ENCODE peak calls at places on chromosomes 1 and 21, in eight cellular contexts. W is left lung, S is lung, I is left ventricle myocardium inferior, U is pancreas, Z is mesenchymal stem cell, Q is body of pancreas, Y is uterus. H is an unnamed sample. For H3K4me1, the result is how much of the 10 kb centered on the place peaks cover.

GRCh38 chr1:229224308-229224707 is 46.6 kb upstream of the RAB4A start:
- DNase-seq in Z (peak), W (no peak), I (no peak), U (no peak), Q (no peak), S (no peak), Y (no peak), H (no peak)

GRCh38 chr1:192632641-192633532 is 3.1 kb upstream of the RGS13 start:
- DNase-seq in W (no peak), Q (no peak), U (no peak), Y (no peak), Z (no peak), I (no peak), S (no peak), H (no peak)

GRCh38 chr1:85454214-85454613 is 10.7 kb downstream of the DDAH1 start:
- DNase-seq in Z (no peak), S (no peak), Q (no peak), I (no peak), Y (no peak), U (no peak), W (no peak), H (no peak)

GRCh38 chr1:167676205-167676915 is 45.4 kb upstream of the MPZL1 start:
- DNase-seq in W (no peak), Z (no peak), I (no peak), Q (no peak), S (no peak), Y (no peak), U (no peak), H (peak)

GRCh38 chr1:193181985-193182384 is 4.4 kb downstream of the B3GALT2 start:
- DNase-seq in S (no peak), Y (no peak), Q (no peak), Z (no peak), I (no peak), U (no peak), W (no peak), H (no peak)

GRCh38 chr1:162835157-162835899 is 25.6 kb downstream of the CCDC190 start:
- DNase-seq in Q (no peak), Y (no peak), S (no peak), I (no peak), Z (no peak), W (no peak), U (no peak), H (no peak)

GRCh38 chr1:224662870-224663269 is 46.8 kb downstream of the CNIH3 start:
- DNase-seq in Y (no peak), S (no peak), Z (no peak), I (no peak), Q (no peak), W (no peak), U (no peak), H (no peak)

GRCh38 chr1:181161170-181161870 is 72.8 kb downstream of the IER5 start:
- DNase-seq in Q (no peak), I (no peak), W (no peak), Z (no peak), S (no peak), U (no peak), Y (no peak), H (no peak)

GRCh38 chr1:154463512-154463990 is 38.5 kb upstream of the TDRD10 start:
- DNase-seq in Q (no peak), Y (no peak), I (no peak), Z (no peak), S (no peak), W (no peak), U (no peak), H (peak)

GRCh38 chr1:235409045-235409820 is 42.0 kb downstream of the TBCE start:
- DNase-seq in Q (no peak), I (no peak), U (no peak), Y (no peak), Z (no peak), S (no peak), W (no peak), H (no peak)

GRCh38 chr21:45254557-45254930 is 33.2 kb downstream of the POFUT2 start:
- DNase-seq in W (no peak), I (no peak), Y (no peak), Z (no peak), S (no peak), Q (no peak), U (no peak), H (no peak)

GRCh38 chr1:175174273-175174672 is 18.3 kb downstream of the KIAA0040 start:
- DNase-seq in S (no peak), Y (no peak), W (no peak), Z (no peak), Q (no peak), I (no peak), U (no peak), H (no peak)
- H3K4me1 ChIP-seq in S (under half), Y (under half), W (under half), Z (under half), Q (under half), I (half or more), U (under half), H (under half)

GRCh38 chr1:212670301-212670700 is 29.3 kb downstream of the BATF3 start:
- DNase-seq in S (no peak), Z (no peak), Q (no peak), Y (no peak), U (no peak), W (no peak), I (no peak), H (no peak)
- H3K4me1 ChIP-seq in S (under half), Z (under half), Q (under half), Y (under half), U (under half), W (half or more), I (under half), H (under half)

DNA sequence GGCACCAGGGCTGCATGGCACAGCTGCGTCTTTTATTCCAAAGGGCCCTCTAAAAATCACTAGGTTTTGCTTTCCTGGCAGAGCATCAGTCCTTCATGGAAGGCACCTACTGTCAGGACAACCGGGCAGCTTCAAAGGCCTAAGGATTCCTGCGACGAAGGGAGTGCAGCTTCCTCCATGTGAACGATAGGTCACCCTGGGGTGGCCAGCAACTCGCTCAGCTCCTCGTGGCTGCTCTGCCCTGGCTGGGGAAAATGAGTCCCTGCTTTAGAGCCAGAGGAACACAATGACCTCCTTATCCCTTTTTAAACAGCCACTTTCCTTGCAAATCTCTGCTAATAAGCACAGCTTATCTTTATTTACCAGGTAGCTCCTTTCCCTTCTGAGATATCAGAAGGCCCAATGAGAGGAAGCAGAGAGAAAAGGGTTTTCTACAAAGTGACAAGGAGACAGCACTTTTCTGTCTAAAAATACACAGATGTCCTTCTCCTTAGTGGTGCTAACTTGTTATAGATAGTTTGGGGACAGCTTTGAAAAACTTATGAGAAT is 71.6 kb upstream of the SMYD2 start:
- DNase-seq in I (no peak), Y (no peak), Q (no peak), S (no peak), Z (no peak), U (no peak), W (no peak), H (no peak)
- H3K4me1 ChIP-seq in I (under half), Y (under half), Q (under half), S (under half), Z (under half), U (under half), W (under half), H (under half)

GRCh38 chr1:18881642-18882431 is 20.5 kb downstream of the ALDH4A1 start:
- DNase-seq in Y (no peak), I (no peak), Z (no peak), Q (no peak), W (no peak), U (no peak), S (no peak), H (no peak)
- H3K4me1 ChIP-seq in Y (under half), I (under half), Z (under half), Q (under half), W (under half), U (under half), S (under half), H (under half)

DNA sequence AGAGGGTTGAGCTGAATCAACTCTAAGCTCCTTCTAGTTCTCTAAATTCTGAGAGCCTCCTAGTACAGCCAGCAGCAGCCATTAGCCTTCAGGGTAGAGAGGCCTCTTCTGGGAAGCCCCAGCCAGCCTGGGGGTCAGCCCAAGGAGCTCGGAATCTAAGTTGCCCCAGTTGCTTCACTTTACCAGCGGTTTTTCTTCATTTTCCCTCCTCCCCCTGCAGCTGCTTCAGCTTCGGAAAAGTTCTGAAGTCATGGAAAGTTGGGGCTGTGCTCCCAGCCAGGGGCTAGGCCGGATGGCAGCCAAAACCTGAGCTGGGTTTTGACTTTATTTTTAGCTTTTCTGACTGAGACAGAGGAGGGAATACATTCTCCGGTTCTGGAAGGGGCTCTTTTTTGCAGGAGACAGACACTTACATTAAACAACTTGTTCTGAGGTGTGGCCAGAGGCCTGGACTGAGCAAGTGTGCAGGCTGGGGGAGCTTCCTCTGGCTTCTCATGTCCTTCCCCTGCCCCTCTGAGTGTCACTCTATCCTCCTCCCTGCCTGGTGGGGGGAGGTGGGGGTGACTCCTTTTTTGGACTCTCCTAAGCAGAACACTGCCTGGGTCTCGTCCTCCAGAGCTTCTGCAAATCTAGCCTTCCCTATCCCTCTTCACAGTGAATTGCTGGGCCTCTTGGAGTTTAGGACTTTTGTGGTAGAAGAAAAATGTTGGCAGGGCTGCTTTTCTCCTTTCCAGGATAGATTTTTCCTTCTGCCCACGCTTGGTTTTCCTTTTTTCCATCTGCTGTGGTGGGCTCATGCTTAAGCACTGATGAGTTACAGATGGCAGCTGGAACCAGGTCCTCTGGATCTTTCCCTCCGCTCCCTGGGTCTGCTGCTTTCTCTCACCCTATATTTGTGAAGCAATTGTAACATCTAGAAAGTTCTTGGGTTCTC is 14.5 kb downstream of the LMNA start:
- DNase-seq in Z (peak), I (peak), U (no peak), S (no peak), W (no peak), Y (peak), Q (no peak), H (no peak)
- H3K4me1 ChIP-seq in Z (half or more), I (half or more), U (half or more), S (under half), W (half or more), Y (under half), Q (half or more), H (under half)